ENCODE peak calls at places on chromosomes 1 and 21, in four cellular contexts. G is IMR-90; D is T-cell; O is stimulated activated CD4-positive, alpha-beta T cell treated with anti-CD3 and anti-CD28 coated beads, TNF-alpha, amount 100 ng/mL, for 24 hours. R is an unnamed sample.

GRCh38 chr1:3471356-3472087 is 17.1 kb downstream of the ARHGEF16 start:
- DNase-seq in G (peak), D (no peak), O (no peak), R (no peak)

GRCh38 chr1:224273651-224274050 is 56.3 kb downstream of the NVL start:
- DNase-seq in G (peak), D (no peak), O (no peak), R (peak)

GRCh38 chr1:168509875-168510594 is 33.8 kb downstream of the XCL2 start:
- DNase-seq in G (no peak), D (no peak), O (no peak), R (peak)

GRCh38 chr1:180248731-180249681 is 18.9 kb downstream of the LHX4 start:
- DNase-seq in G (no peak), D (no peak), O (no peak), R (no peak)

GRCh38 chr1:22711591-22712501 is 1.2 kb downstream of the EPHB2 start:
- DNase-seq in G (peak), D (no peak), O (no peak), R (no peak)

GRCh38 chr1:117169871-117170596 is 40.7 kb downstream of the VTCN1 start:
- DNase-seq in G (no peak), D (no peak), O (no peak), R (no peak)

GRCh38 chr1:166379447-166379846 is 212.6 kb upstream of the FAM78B start:
- DNase-seq in G (no peak), D (no peak), O (no peak), R (no peak)

GRCh38 chr1:167943541-167943940 is 6.7 kb upstream of the MPC2 start:
- DNase-seq in G (peak), D (no peak), O (no peak), R (no peak)

GRCh38 chr1:57019240-57019805 is 53.5 kb upstream of the C8B start:
- DNase-seq in G (no peak), D (no peak), O (no peak), R (no peak)

GRCh38 chr21:44298301-44298700 is 1.6 kb upstream of the PFKL start:
- DNase-seq in G (peak), D (no peak), O (no peak), R (no peak)